ENCODE peak calls at places on chromosome 6, in four cellular contexts. F, H, B and E are unnamed samples.

GRCh38 chr6:157891544-157892362 is 68.7 kb downstream of the SNX9 start:
- DNase-seq in H (no peak), B (no peak), F (no peak), E (no peak)

GRCh38 chr6:145490068-145490467 is 245.3 kb downstream of the EPM2A start:
- DNase-seq in B (no peak), H (no peak), F (no peak), E (no peak)

GRCh38 chr6:30884521-30885480 is 482 bp downstream of the DDR1 start:
- DNase-seq in H (no peak), B (no peak), F (peak), E (peak)

GRCh38 chr6:148831531-148831930 is 84.7 kb downstream of the UST start:
- DNase-seq in H (no peak), F (no peak), B (no peak), E (no peak)

GRCh38 chr6:2072450-2072849 is 173.0 kb downstream of the GMDS start:
- DNase-seq in H (no peak), B (no peak), F (no peak), E (no peak)

GRCh38 chr6:159842035-159842434 is 42.0 kb downstream of the PNLDC1 start:
- DNase-seq in F (peak), H (no peak), B (no peak), E (no peak)

GRCh38 chr6:10561566-10562088 is 40.5 kb downstream of the GCNT2 start:
- DNase-seq in H (no peak), F (no peak), B (no peak), E (no peak)

GRCh38 chr6:53833147-53833546 is 38.3 kb downstream of the LRRC1 start:
- DNase-seq in H (no peak), B (no peak), F (no peak), E (no peak)

GRCh38 chr6:119978274-119978889 is 628.8 kb upstream of the MAN1A1 start:
- DNase-seq in F (peak), H (no peak), B (no peak), E (peak)

GRCh38 chr6:67952948-67953347 is 682.1 kb upstream of the ADGRB3 start:
- DNase-seq in B (no peak), H (no peak), F (no peak), E (no peak)

GRCh38 chr6:152816055-152816454 is 65.5 kb downstream of the VIP start:
- DNase-seq in B (no peak), H (no peak), F (no peak), E (no peak)

GRCh38 chr6:166465671-166466087 is 82.9 kb upstream of the MPC1 start:
- DNase-seq in H (no peak), F (no peak), B (no peak), E (no peak)

GRCh38 chr6:80282913-80283554 is 176.6 kb downstream of the BCKDHB start:
- DNase-seq in F (no peak), H (no peak), B (no peak), E (no peak)

GRCh38 chr6:89148016-89148750 is 2.3 kb downstream of the PM20D2 start:
- DNase-seq in H (no peak), F (peak), B (no peak), E (no peak)

GRCh38 chr6:7697432-7697819 is 28.5 kb upstream of the BMP6 start:
- DNase-seq in F (no peak), B (no peak), H (no peak), E (no peak)

GRCh38 chr6:7106752-7107577 is 796 bp upstream of the RREB1 start:
- DNase-seq in H (peak), F (no peak), B (peak), E (peak)

GRCh38 chr6:36912583-36912982 is 26.8 kb downstream of the C6orf89 start:
- DNase-seq in F (peak), B (no peak), H (no peak), E (no peak)

GRCh38 chr6:44084231-44085014 is 42.8 kb downstream of the MRPL14 start:
- DNase-seq in B (no peak), H (no peak), F (no peak), E (no peak)

GRCh38 chr6:143527677-143528076 is 16.2 kb upstream of the FUCA2 start:
- DNase-seq in H (no peak), B (no peak), F (no peak), E (no peak)

GRCh38 chr6:13395272-13396237 is 67.2 kb upstream of the TBC1D7 start:
- DNase-seq in F (peak), B (no peak), H (no peak), E (peak)

GRCh38 chr6:10598084-10598960 is 77.2 kb downstream of the GCNT2 start:
- DNase-seq in H (no peak), F (no peak), B (no peak), E (no peak)

GRCh38 chr6:169320013-169320412 is 66.4 kb upstream of the THBS2 start:
- DNase-seq in B (no peak), H (no peak), F (no peak), E (no peak)

GRCh38 chr6:41439524-41440418 is 104.4 kb downstream of the NCR2 start:
- DNase-seq in B (peak), H (no peak), F (no peak), E (no peak)

GRCh38 chr6:46090115-46091079 is 39.4 kb upstream of the ENPP4 start:
- DNase-seq in B (peak), H (no peak), F (peak), E (peak)

GRCh38 chr6:117496383-117496990 is 14.0 kb downstream of the DCBLD1 start:
- DNase-seq in F (peak), H (no peak), B (no peak), E (no peak)

GRCh38 chr6:22785036-22785435 is 215.7 kb downstream of the HDGFL1 start:
- DNase-seq in F (no peak), B (no peak), H (no peak), E (no peak)

GRCh38 chr6:143701343-143702234 is 23.8 kb downstream of the PHACTR2 start:
- DNase-seq in B (no peak), F (no peak), H (no peak), E (no peak)